ENCODE peak calls at places on chromosomes 5 and 9, in six cellular contexts. One of them, this sample, is unnamed.

GRCh38 chr5:135296900-135297816 is 101.9 kb downstream of the MACROH2A1 start:
- DNase-seq in osteocyte: no peak
- DNase-seq in glutamatergic neuron: no peak
- DNase-seq in Peyer's patch: no peak
- DNase-seq in GM06990: no peak
- DNase-seq in RWPE1: no peak
- DNase-seq in this sample: no peak

GRCh38 chr5:158120760-158121159 is 261.8 kb upstream of the CLINT1 start:
- DNase-seq in osteocyte: no peak
- DNase-seq in glutamatergic neuron: no peak
- DNase-seq in Peyer's patch: no peak
- DNase-seq in GM06990: no peak
- DNase-seq in RWPE1: no peak
- DNase-seq in this sample: no peak

GRCh38 chr9:77864096-77864889 is 167.3 kb downstream of the GNAQ start:
- DNase-seq in osteocyte: no peak
- DNase-seq in glutamatergic neuron: no peak
- DNase-seq in Peyer's patch: no peak
- DNase-seq in GM06990: peak; percentile 34
- DNase-seq in RWPE1: no peak
- DNase-seq in this sample: peak; percentile 46

GRCh38 chr9:97412628-97413382 is 909 bp downstream of the TDRD7 start:
- DNase-seq in osteocyte: no peak
- DNase-seq in glutamatergic neuron: no peak
- DNase-seq in Peyer's patch: peak; percentile 28
- DNase-seq in GM06990: no peak
- DNase-seq in RWPE1: peak; percentile 63
- DNase-seq in this sample: no peak

GRCh38 chr5:139474815-139475791 is 4.3 kb downstream of the SMIM33 start:
- DNase-seq in osteocyte: no peak
- DNase-seq in glutamatergic neuron: peak; percentile 78
- DNase-seq in Peyer's patch: peak; percentile 29
- DNase-seq in GM06990: no peak
- DNase-seq in RWPE1: no peak
- DNase-seq in this sample: no peak

GRCh38 chr5:140220032-140220697 is 45.2 kb downstream of the CYSTM1 start:
- DNase-seq in osteocyte: no peak
- DNase-seq in glutamatergic neuron: no peak
- DNase-seq in Peyer's patch: no peak
- DNase-seq in GM06990: peak; percentile 40
- DNase-seq in RWPE1: peak; percentile 34
- DNase-seq in this sample: no peak

GRCh38 chr5:1594336-1595106 is 70.8 kb upstream of the LPCAT1 start:
- DNase-seq in osteocyte: no peak
- DNase-seq in glutamatergic neuron: peak; percentile 87
- DNase-seq in Peyer's patch: peak; percentile 88
- DNase-seq in GM06990: peak; percentile 96
- DNase-seq in RWPE1: peak; percentile 52
- DNase-seq in this sample: peak; percentile 52

GRCh38 chr9:6015278-6016157 is at the start of gene RANBP6:
- DNase-seq in osteocyte: peak; percentile 95
- DNase-seq in glutamatergic neuron: peak; percentile 96
- DNase-seq in Peyer's patch: peak; percentile 89
- DNase-seq in GM06990: peak; percentile 90
- DNase-seq in RWPE1: peak; percentile 70
- DNase-seq in this sample: peak; percentile 86

GRCh38 chr5:141715340-141715905 is 33.4 kb upstream of the ARAP3 start:
- DNase-seq in osteocyte: no peak
- DNase-seq in glutamatergic neuron: peak; percentile 53
- DNase-seq in Peyer's patch: no peak
- DNase-seq in GM06990: no peak
- DNase-seq in RWPE1: no peak
- DNase-seq in this sample: no peak

GRCh38 chr9:97625620-97626019 is 7.5 kb downstream of the TSTD2 start:
- DNase-seq in osteocyte: no peak
- DNase-seq in glutamatergic neuron: no peak
- DNase-seq in Peyer's patch: no peak
- DNase-seq in GM06990: no peak
- DNase-seq in RWPE1: no peak
- DNase-seq in this sample: no peak

GRCh38 chr9:112527959-112528358 is 41.3 kb downstream of the KIAA1958 start:
- DNase-seq in osteocyte: no peak
- DNase-seq in glutamatergic neuron: no peak
- DNase-seq in Peyer's patch: no peak
- DNase-seq in GM06990: no peak
- DNase-seq in RWPE1: no peak
- DNase-seq in this sample: no peak

GRCh38 chr5:132083065-132083678 is 9.6 kb downstream of the CSF2 start:
- DNase-seq in osteocyte: no peak
- DNase-seq in glutamatergic neuron: no peak
- DNase-seq in Peyer's patch: no peak
- DNase-seq in GM06990: no peak
- DNase-seq in RWPE1: no peak
- DNase-seq in this sample: peak; percentile 18

GRCh38 chr9:127755558-127756060 is 20.5 kb upstream of the TOR2A start:
- DNase-seq in osteocyte: no peak
- DNase-seq in glutamatergic neuron: no peak
- DNase-seq in Peyer's patch: no peak
- DNase-seq in GM06990: no peak
- DNase-seq in RWPE1: no peak
- DNase-seq in this sample: no peak

GRCh38 chr5:111389390-111390082 is 122.8 kb downstream of the STARD4 start:
- DNase-seq in osteocyte: no peak
- DNase-seq in glutamatergic neuron: no peak
- DNase-seq in Peyer's patch: no peak
- DNase-seq in GM06990: no peak
- DNase-seq in RWPE1: peak; percentile 54
- DNase-seq in this sample: no peak

GRCh38 chr9:129250786-129251185 is 72.7 kb upstream of the IER5L start:
- DNase-seq in osteocyte: no peak
- DNase-seq in glutamatergic neuron: no peak
- DNase-seq in Peyer's patch: no peak
- DNase-seq in GM06990: no peak
- DNase-seq in RWPE1: no peak
- DNase-seq in this sample: no peak

GRCh38 chr9:92180669-92181181 is 65.5 kb upstream of the SPTLC1 start:
- DNase-seq in osteocyte: peak; percentile 87
- DNase-seq in glutamatergic neuron: no peak
- DNase-seq in Peyer's patch: no peak
- DNase-seq in GM06990: no peak
- DNase-seq in RWPE1: no peak
- DNase-seq in this sample: no peak

GRCh38 chr9:85147046-85147640 is 477.6 kb downstream of the NTRK2 start:
- DNase-seq in osteocyte: no peak
- DNase-seq in glutamatergic neuron: no peak
- DNase-seq in Peyer's patch: no peak
- DNase-seq in GM06990: no peak
- DNase-seq in RWPE1: no peak
- DNase-seq in this sample: no peak

GRCh38 chr9:85136978-85137377 is 467.4 kb downstream of the NTRK2 start:
- DNase-seq in osteocyte: no peak
- DNase-seq in glutamatergic neuron: no peak
- DNase-seq in Peyer's patch: no peak
- DNase-seq in GM06990: no peak
- DNase-seq in RWPE1: no peak
- DNase-seq in this sample: no peak

GRCh38 chr9:85137606-85138150 is 468.1 kb downstream of the NTRK2 start:
- DNase-seq in osteocyte: no peak
- DNase-seq in glutamatergic neuron: no peak
- DNase-seq in Peyer's patch: no peak
- DNase-seq in GM06990: no peak
- DNase-seq in RWPE1: no peak
- DNase-seq in this sample: no peak

GRCh38 chr9:85142461-85143401 is 473.2 kb downstream of the NTRK2 start:
- DNase-seq in osteocyte: no peak
- DNase-seq in glutamatergic neuron: no peak
- DNase-seq in Peyer's patch: no peak
- DNase-seq in GM06990: no peak
- DNase-seq in RWPE1: peak; percentile 34
- DNase-seq in this sample: no peak
- TF ChIP-seq CTCF in osteocyte: peak; percentile 75
- TF ChIP-seq CTCF in glutamatergic neuron: peak; percentile 40
- TF ChIP-seq CTCF in Peyer's patch: no peak
- TF ChIP-seq CTCF in GM06990: peak; percentile 71
- TF ChIP-seq CTCF in RWPE1: peak; percentile 39
- TF ChIP-seq CTCF in this sample: no peak

DNA sequence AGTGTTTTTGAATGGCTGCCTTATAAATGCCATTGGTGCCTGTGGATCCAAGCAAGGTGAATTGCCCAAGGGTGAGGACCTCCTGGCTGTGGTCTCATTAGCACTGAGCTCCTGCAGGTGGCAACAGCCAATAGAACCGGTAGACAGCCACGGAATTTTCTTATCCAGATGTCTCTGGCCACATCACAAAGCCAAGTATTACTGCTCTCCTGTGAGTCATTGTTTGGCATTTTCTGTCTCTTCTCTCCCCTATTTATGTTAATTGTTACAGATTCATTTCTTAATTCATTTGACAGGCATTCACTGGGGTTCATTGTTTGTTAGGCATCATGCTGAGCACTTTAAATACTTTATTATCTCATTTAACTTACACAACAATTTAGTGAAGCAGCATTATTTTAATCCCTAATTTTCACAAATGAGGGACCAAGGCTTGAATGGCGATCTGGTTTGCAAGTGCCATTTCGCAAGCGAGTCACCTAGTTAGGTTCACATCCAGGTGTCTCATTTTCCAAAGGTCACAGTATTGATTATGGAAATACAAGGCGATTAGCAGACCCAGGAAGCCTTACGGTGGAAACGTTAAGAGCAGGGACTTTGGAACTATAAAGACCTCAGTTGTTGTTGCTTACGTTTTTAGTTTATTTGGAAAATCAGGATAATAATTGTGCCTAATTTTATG is 58.2 kb upstream of the DPYSL3 start:
- DNase-seq in osteocyte: no peak
- DNase-seq in glutamatergic neuron: no peak
- DNase-seq in Peyer's patch: no peak
- DNase-seq in GM06990: no peak
- DNase-seq in RWPE1: peak; percentile 35
- DNase-seq in this sample: no peak
- TF ChIP-seq CTCF in osteocyte: no peak
- TF ChIP-seq CTCF in glutamatergic neuron: no peak
- TF ChIP-seq CTCF in Peyer's patch: no peak
- TF ChIP-seq CTCF in GM06990: no peak
- TF ChIP-seq CTCF in RWPE1: no peak
- TF ChIP-seq CTCF in this sample: no peak

DNA sequence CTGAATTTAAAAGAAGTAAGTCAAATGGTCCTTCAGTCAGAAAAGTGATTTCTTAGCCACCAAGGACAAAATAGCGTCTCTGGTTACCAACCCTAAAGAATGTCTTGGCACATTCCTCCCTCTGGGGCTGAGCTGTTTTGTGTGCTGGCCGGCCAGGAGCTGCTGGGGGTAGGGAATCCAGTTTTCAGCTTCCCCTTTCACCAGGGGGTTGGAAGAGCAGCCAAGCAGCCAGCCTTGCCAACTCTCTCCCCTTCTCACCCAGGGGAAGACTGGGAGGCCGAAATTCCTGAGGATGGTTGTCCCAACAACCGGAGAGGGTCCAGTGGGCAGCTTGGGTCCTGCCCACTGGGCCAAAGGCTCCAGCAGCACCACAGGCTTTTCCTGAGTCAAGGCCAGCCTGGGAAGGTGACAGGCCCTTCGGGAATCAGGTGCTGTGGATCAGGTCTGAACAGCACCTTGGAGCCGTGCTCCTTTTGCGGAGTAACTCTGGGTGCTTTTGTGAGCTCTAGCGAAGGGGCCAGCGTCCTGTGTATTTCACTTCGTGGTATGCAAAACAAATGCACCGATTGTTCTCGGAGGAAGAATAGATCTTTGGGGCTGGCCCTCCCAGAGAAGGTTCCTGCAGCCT is 4.2 kb downstream of the WWC1 start:
- DNase-seq in osteocyte: no peak
- DNase-seq in glutamatergic neuron: no peak
- DNase-seq in Peyer's patch: no peak
- DNase-seq in GM06990: no peak
- DNase-seq in RWPE1: peak; percentile 83
- DNase-seq in this sample: no peak
- TF ChIP-seq CTCF in osteocyte: peak; percentile 68
- TF ChIP-seq CTCF in glutamatergic neuron: no peak
- TF ChIP-seq CTCF in Peyer's patch: no peak
- TF ChIP-seq CTCF in GM06990: no peak
- TF ChIP-seq CTCF in RWPE1: no peak
- TF ChIP-seq CTCF in this sample: no peak

GRCh38 chr9:83418283-83418682 is 119.9 kb downstream of the FRMD3 start:
- DNase-seq in osteocyte: no peak
- DNase-seq in glutamatergic neuron: no peak
- DNase-seq in Peyer's patch: no peak
- DNase-seq in GM06990: no peak
- DNase-seq in RWPE1: no peak
- DNase-seq in this sample: no peak
- TF ChIP-seq CTCF in osteocyte: no peak
- TF ChIP-seq CTCF in glutamatergic neuron: no peak
- TF ChIP-seq CTCF in Peyer's patch: no peak
- TF ChIP-seq CTCF in GM06990: no peak
- TF ChIP-seq CTCF in RWPE1: no peak
- TF ChIP-seq CTCF in this sample: no peak

DNA sequence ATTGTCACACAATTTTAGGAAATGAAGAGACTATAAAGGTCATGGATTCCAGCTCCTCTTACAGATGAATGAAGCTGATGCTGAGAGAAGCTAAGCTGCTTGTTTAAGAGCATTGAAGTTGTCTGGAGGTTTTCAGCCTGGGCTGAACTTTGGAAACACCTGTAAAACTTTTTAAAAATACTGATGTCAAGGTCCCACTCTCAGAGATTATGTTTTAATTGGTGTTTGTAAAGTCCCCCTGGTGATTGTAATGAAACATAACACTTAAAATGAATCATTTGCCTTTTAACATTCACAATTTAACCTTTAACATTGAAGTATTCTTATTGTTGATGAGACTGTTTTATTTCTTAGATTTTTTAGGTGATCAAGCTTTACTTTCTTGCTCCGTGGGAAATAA is 16.4 kb downstream of the RAD23B start:
- DNase-seq in osteocyte: no peak
- DNase-seq in glutamatergic neuron: no peak
- DNase-seq in Peyer's patch: no peak
- DNase-seq in GM06990: no peak
- DNase-seq in RWPE1: peak; percentile 51
- DNase-seq in this sample: no peak
- TF ChIP-seq CTCF in osteocyte: peak; percentile 24
- TF ChIP-seq CTCF in glutamatergic neuron: peak; percentile 21
- TF ChIP-seq CTCF in Peyer's patch: no peak
- TF ChIP-seq CTCF in GM06990: no peak
- TF ChIP-seq CTCF in RWPE1: peak; percentile 25
- TF ChIP-seq CTCF in this sample: peak; percentile 53

GRCh38 chr9:87107072-87107471 is 159.8 kb upstream of the GAS1 start:
- DNase-seq in osteocyte: no peak
- DNase-seq in glutamatergic neuron: no peak
- DNase-seq in Peyer's patch: no peak
- DNase-seq in GM06990: no peak
- DNase-seq in RWPE1: peak; percentile 70
- DNase-seq in this sample: no peak
- TF ChIP-seq CTCF in osteocyte: no peak
- TF ChIP-seq CTCF in glutamatergic neuron: no peak
- TF ChIP-seq CTCF in Peyer's patch: no peak
- TF ChIP-seq CTCF in GM06990: peak; percentile 42
- TF ChIP-seq CTCF in RWPE1: no peak
- TF ChIP-seq CTCF in this sample: no peak

This sample was measured in CD14-positive monocyte.